ENCODE peak calls at places on chromosomes 6 and 20, in six cellular contexts. M is T-helper 2 cell; N is CD4-positive, alpha-beta T cell; R is stimulated activated CD4-positive, alpha-beta T cell treated with anti-CD3 and anti-CD28 coated beads, Interleukin-4, amount 100 ng/mL, for 48 hours; L is fibroblast of mammary gland; E is AG20443. O is an unnamed sample.
A peak's percentile ranks its signal among the peaks of the same experiment; 100 is the strongest.

GRCh38 chr6:13488015-13488895 is 855 bp upstream of the GFOD1 start:
- DNase-seq in M (no peak), N (peak; percentile 5), R (no peak), L (peak; percentile 40), E (peak; percentile 50), O (no peak)

GRCh38 chr20:63083831-63084562 is 77.2 kb upstream of the BHLHE23 start:
- DNase-seq in M (no peak), N (no peak), R (no peak), L (no peak), E (no peak), O (no peak)

GRCh38 chr20:20454850-20455627 is 87.1 kb downstream of the INSM1 start:
- DNase-seq in M (no peak), N (no peak), R (no peak), L (no peak), E (no peak), O (no peak)

GRCh38 chr6:166143011-166143410 is 24.6 kb downstream of the TBXT start:
- DNase-seq in M (no peak), N (no peak), R (no peak), L (no peak), E (no peak), O (no peak)

GRCh38 chr20:62136283-62137091 is 6.7 kb downstream of the PSMA7 start:
- DNase-seq in M (peak; percentile 37), N (peak; percentile 77), R (no peak), L (peak; percentile 73), E (peak; percentile 74), O (peak; percentile 51)

GRCh38 chr6:32946893-32947292 is 6.0 kb downstream of the HLA-DMA start:
- DNase-seq in M (no peak), N (no peak), R (no peak), L (no peak), E (no peak), O (no peak)

GRCh38 chr6:42615518-42615917 is 51.7 kb downstream of the UBR2 start:
- DNase-seq in M (no peak), N (no peak), R (no peak), L (no peak), E (no peak), O (no peak)

GRCh38 chr20:48760403-48760889 is 67.4 kb downstream of the PREX1 start:
- DNase-seq in M (peak; percentile 27), N (peak; percentile 55), R (peak; percentile 40), L (peak; percentile 31), E (peak; percentile 39), O (no peak)

GRCh38 chr6:107730106-107730505 is 94.0 kb downstream of the SCML4 start:
- DNase-seq in M (no peak), N (peak; percentile 52), R (no peak), L (no peak), E (no peak), O (no peak)

GRCh38 chr6:168968228-168968627 is 285.4 kb downstream of the THBS2 start:
- DNase-seq in M (no peak), N (no peak), R (no peak), L (peak; percentile 100), E (peak; percentile 92), O (no peak)

GRCh38 chr20:16479666-16480065 is 93.6 kb downstream of the KIF16B start:
- DNase-seq in M (no peak), N (no peak), R (no peak), L (no peak), E (no peak), O (no peak)

GRCh38 chr20:37095108-37095608 is 639 bp downstream of the RBL1 start:
- DNase-seq in M (no peak), N (peak; percentile 52), R (peak; percentile 25), L (peak; percentile 37), E (peak; percentile 43), O (no peak)

GRCh38 chr6:133837801-133838349 is 51.0 kb upstream of the TCF21 start:
- DNase-seq in M (no peak), N (peak; percentile 41), R (peak; percentile 60), L (peak; percentile 45), E (peak; percentile 69), O (peak; percentile 53)

GRCh38 chr6:3176562-3177355 is 19.4 kb upstream of the TUBB2A start:
- DNase-seq in M (no peak), N (peak; percentile 14), R (no peak), L (peak; percentile 95), E (peak; percentile 85), O (no peak)

GRCh38 chr20:60240986-60241385 is 282.8 kb downstream of the CDH26 start:
- DNase-seq in M (no peak), N (no peak), R (no peak), L (no peak), E (no peak), O (no peak)

GRCh38 chr6:27795697-27796494 is 116.3 kb downstream of the OR2B2 start:
- DNase-seq in M (no peak), N (no peak), R (peak; percentile 20), L (peak; percentile 93), E (peak; percentile 74), O (peak; percentile 71)

GRCh38 chr6:146884728-146885127 is 286.0 kb downstream of the ADGB start:
- DNase-seq in M (no peak), N (no peak), R (no peak), L (no peak), E (no peak), O (no peak)

O was measured in lung.